ENCODE peak calls at places on chromosomes 2 and 18, in eight cellular contexts. G is kidney epithelial cell, X is IMR-90, J is uterus, R is mucosa of descending colon, E is fibroblast of pulmonary artery, V is cardiac fibroblast, Z is adrenal gland. C is an unnamed sample.

GRCh38 chr2:230898016-230898415 is 27.0 kb downstream of the GPR55 start:
- DNase-seq in G (no peak), X (no peak), J (no peak), R (peak), E (no peak), V (no peak), Z (peak), C (no peak)

GRCh38 chr2:174026122-174026845 is 61.1 kb upstream of the SP3 start:
- DNase-seq in G (no peak), X (peak), J (peak), R (no peak), E (peak), V (peak), Z (no peak), C (no peak)

GRCh38 chr2:235746257-235746934 is 252.6 kb downstream of the AGAP1 start:
- DNase-seq in G (peak), X (peak), J (peak), R (no peak), E (peak), V (peak), Z (peak), C (no peak)

GRCh38 chr2:54085069-54085468 is 30.3 kb upstream of the ACYP2 start:
- DNase-seq in G (no peak), X (no peak), J (no peak), R (no peak), E (no peak), V (no peak), Z (no peak), C (no peak)

GRCh38 chr2:1591461-1591770 is 152.9 kb downstream of the PXDN start:
- DNase-seq in G (no peak), X (no peak), J (no peak), R (no peak), E (no peak), V (peak), Z (no peak), C (peak)

GRCh38 chr2:65071499-65072180 is 15.4 kb downstream of the CEP68 start:
- DNase-seq in G (no peak), X (no peak), J (peak), R (no peak), E (peak), V (peak), Z (peak), C (no peak)

GRCh38 chr2:1990724-1991123 is 246.4 kb upstream of the PXDN start:
- DNase-seq in G (no peak), X (no peak), J (no peak), R (no peak), E (peak), V (no peak), Z (no peak), C (no peak)

GRCh38 chr2:42164971-42165370 is 4.2 kb upstream of the EML4 start:
- DNase-seq in G (no peak), X (no peak), J (no peak), R (no peak), E (no peak), V (no peak), Z (no peak), C (no peak)

GRCh38 chr2:164812378-164812777 is 29.2 kb downstream of the COBLL1 start:
- DNase-seq in G (no peak), X (no peak), J (no peak), R (no peak), E (no peak), V (no peak), Z (no peak), C (no peak)

GRCh38 chr18:55265916-55266488 is 306.7 kb upstream of the CCDC68 start:
- DNase-seq in G (no peak), X (peak), J (no peak), R (no peak), E (peak), V (no peak), Z (no peak), C (no peak)

GRCh38 chr2:204871246-204871953 is 326.1 kb downstream of the PARD3B start:
- DNase-seq in G (peak), X (peak), J (no peak), R (no peak), E (peak), V (peak), Z (no peak), C (no peak)

GRCh38 chr2:121699421-121700328 is 37.0 kb downstream of the NIFK start:
- DNase-seq in G (peak), X (peak), J (no peak), R (peak), E (peak), V (peak), Z (peak), C (peak)

GRCh38 chr2:10046899-10047298 is 3.5 kb downstream of the KLF11 start:
- DNase-seq in G (no peak), X (no peak), J (no peak), R (peak), E (no peak), V (no peak), Z (no peak), C (no peak)

GRCh38 chr2:134944975-134945374 is 26.4 kb downstream of the CCNT2 start:
- DNase-seq in G (no peak), X (no peak), J (no peak), R (no peak), E (no peak), V (no peak), Z (no peak), C (no peak)

GRCh38 chr18:59783138-59783537 is 85.9 kb upstream of the CCBE1 start:
- DNase-seq in G (peak), X (peak), J (no peak), R (no peak), E (peak), V (peak), Z (peak), C (no peak)

GRCh38 chr18:31427010-31427409 is 20.5 kb upstream of the DSG3 start:
- DNase-seq in G (no peak), X (no peak), J (no peak), R (no peak), E (no peak), V (peak), Z (no peak), C (no peak)

GRCh38 chr2:70685771-70686171 is 82.2 kb downstream of the ADD2 start:
- DNase-seq in G (no peak), X (no peak), J (no peak), R (no peak), E (no peak), V (no peak), Z (no peak), C (peak)

GRCh38 chr2:70918016-70918415 is 17.7 kb upstream of the ATP6V1B1 start:
- DNase-seq in G (no peak), X (no peak), J (no peak), R (no peak), E (no peak), V (no peak), Z (no peak), C (no peak)

GRCh38 chr2:128793414-128793813 is 474.7 kb upstream of the HS6ST1 start:
- DNase-seq in G (no peak), X (no peak), J (no peak), R (no peak), E (no peak), V (no peak), Z (peak), C (peak)

GRCh38 chr2:180520206-180520605 is 460.2 kb upstream of the UBE2E3 start:
- DNase-seq in G (no peak), X (peak), J (no peak), R (no peak), E (peak), V (peak), Z (no peak), C (no peak)

GRCh38 chr2:23751747-23752265 is 175.1 kb downstream of the ATAD2B start:
- DNase-seq in G (no peak), X (no peak), J (no peak), R (no peak), E (no peak), V (no peak), Z (no peak), C (no peak)
- H3K4me3 ChIP-seq in G (no peak), X (no peak), J (no peak), R (no peak), E (no peak), V (no peak), Z (no peak), C (no peak)

GRCh38 chr18:49447810-49448745 is 12.4 kb downstream of the DYM start:
- DNase-seq in G (no peak), X (peak), J (no peak), R (no peak), E (peak), V (peak), Z (peak), C (no peak)
- TF ChIP-seq CTCF in G (peak), X (peak), J (no peak), R (no peak), E (peak), V (peak), Z (peak), C (peak)

DNA sequence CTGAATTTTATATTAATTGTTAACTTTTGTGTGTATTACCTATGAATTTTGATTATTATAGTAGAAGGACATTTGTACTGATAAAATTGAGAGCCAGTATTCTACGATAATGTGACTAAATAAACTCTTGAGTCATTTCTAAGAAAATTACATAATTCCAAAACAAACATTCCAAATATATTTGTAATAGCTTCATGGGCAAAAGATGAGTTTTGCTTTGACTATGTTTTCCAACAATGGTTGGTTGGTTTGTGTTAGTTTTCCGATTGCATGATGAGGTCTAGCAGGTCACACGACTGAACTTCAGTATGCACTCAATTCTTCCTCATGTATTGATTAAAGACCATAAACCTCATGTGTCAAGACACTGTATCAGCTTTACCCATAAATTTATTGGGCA is 71.7 kb upstream of the WDR75 start:
- DNase-seq in G (no peak), X (peak), J (no peak), R (no peak), E (peak), V (peak), Z (no peak), C (no peak)
- H3K4me3 ChIP-seq in G (no peak), X (no peak), J (no peak), R (no peak), E (no peak), V (no peak), Z (no peak), C (no peak)

GRCh38 chr2:60353406-60353800 is 200.1 kb downstream of the BCL11A start:
- DNase-seq in G (no peak), X (no peak), J (no peak), R (no peak), E (no peak), V (no peak), Z (no peak), C (no peak)
- TF ChIP-seq CTCF in G (no peak), X (no peak), J (no peak), R (no peak), E (no peak), V (no peak), Z (no peak), C (no peak)

DNA sequence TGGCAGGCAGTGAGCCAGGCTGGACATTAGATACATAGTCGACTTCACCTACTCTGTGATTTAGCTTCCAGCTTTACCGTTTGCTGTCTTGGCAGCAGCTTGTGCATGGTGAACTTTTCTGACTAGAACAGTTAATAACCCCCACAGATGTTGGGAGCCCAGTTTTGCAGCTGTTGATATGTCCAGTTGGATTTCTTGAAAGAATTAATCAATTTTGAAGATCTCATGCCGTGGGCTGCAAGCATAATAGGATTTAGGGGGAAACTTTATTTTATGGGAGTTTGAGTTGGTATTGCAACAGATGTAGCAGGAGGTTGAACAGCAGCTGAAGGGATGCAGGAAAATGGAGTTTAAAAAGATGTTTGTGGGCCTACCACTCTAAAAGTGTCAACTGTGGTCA is 13.8 kb downstream of the MYO1B start:
- DNase-seq in G (no peak), X (no peak), J (no peak), R (no peak), E (no peak), V (no peak), Z (no peak), C (no peak)
- H3K4me3 ChIP-seq in G (no peak), X (no peak), J (no peak), R (no peak), E (no peak), V (no peak), Z (no peak), C (no peak)

DNA sequence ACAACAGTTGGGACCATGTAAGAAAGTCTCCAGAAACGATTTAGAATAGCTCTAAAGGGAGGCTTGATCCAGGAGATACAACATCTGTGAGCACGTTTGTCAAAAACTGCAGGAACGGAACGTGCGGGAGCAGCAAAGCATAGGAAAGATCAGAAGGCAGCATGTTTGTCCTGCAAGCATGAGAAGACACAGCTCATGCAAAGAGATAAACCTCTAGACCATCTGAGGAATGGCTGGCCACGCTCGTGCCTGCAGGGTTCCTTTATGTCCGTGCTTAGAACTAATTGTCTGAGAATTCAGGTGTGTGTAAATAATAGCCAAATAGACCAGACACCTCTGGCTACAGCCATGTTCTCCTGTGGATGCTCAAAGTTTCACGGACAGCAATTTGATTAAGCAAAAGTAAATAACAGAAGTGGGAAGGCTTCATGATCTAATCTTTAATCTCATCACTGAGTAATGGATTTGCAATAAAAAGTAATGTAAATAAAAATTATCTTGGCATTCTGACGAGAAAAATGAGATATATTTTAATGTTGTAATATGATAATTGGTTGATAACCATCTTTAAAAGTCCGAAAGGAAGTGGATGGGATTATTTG is 534.8 kb upstream of the CDH7 start:
- DNase-seq in G (no peak), X (no peak), J (no peak), R (no peak), E (no peak), V (no peak), Z (no peak), C (no peak)
- TF ChIP-seq CTCF in G (no peak), X (no peak), J (no peak), R (no peak), E (no peak), V (no peak), Z (no peak), C (no peak)

DNA sequence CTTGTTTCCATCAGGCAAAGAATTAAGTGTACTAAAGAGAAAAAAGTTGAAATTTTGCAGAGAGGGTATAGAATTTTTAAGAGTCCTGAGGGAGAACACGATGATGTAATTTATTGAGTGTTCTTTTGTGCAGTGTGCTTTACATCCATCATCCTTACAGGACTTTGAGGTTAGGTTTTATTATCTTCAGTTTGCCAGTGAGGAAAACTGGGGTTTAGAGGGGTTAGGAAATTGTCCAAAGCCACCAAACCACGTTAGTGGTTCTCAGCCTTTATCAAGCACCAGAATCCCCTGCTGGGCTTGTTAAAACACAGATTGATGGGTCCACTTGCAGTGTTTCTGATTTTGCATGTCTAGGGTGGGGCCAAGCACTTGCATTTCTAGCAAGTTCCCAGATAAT is 277.5 kb downstream of the KCNS3 start:
- DNase-seq in G (no peak), X (no peak), J (no peak), R (no peak), E (no peak), V (no peak), Z (no peak), C (no peak)
- H3K4me3 ChIP-seq in G (no peak), X (no peak), J (no peak), R (no peak), E (no peak), V (no peak), Z (no peak), C (no peak)

C was measured in upper lobe of right lung.